ENCODE peak calls at places on chromosome 1, in seven cellular contexts. K, S, G, J, O, Q and H are unnamed samples.

GRCh38 chr1:26021647-26022403 is at the start of gene EXTL1:
- DNase-seq in G (no peak), S (no peak), Q (no peak), O (peak), J (peak), K (peak), H (no peak)

GRCh38 chr1:36924282-36924791 is 110.0 kb downstream of the GRIK3 start:
- DNase-seq in Q (no peak), G (peak), O (peak), K (no peak), J (peak), S (peak), H (peak)

GRCh38 chr1:228851196-228851595 is 115.9 kb downstream of the RHOU start:
- DNase-seq in G (peak), S (no peak), Q (no peak), J (no peak), O (no peak), K (no peak), H (no peak)

GRCh38 chr1:244833734-244834595 is 1.5 kb upstream of the COX20 start:
- DNase-seq in Q (peak), S (peak), K (peak), G (peak), O (peak), J (peak), H (peak)

GRCh38 chr1:199453731-199454130 is 573.8 kb upstream of the NR5A2 start:
- DNase-seq in J (no peak), G (no peak), K (no peak), O (no peak), S (no peak), Q (no peak), H (no peak)

GRCh38 chr1:206674236-206674635 is 10.5 kb upstream of the MAPKAPK2 start:
- DNase-seq in K (no peak), J (no peak), G (no peak), S (no peak), Q (no peak), O (no peak), H (no peak)

GRCh38 chr1:38815903-38816627 is 43.5 kb downstream of the RRAGC start:
- DNase-seq in K (no peak), O (no peak), S (no peak), Q (no peak), G (no peak), J (no peak), H (no peak)

GRCh38 chr1:24409535-24409934 is 4.0 kb downstream of the STPG1 start:
- DNase-seq in S (no peak), Q (no peak), G (no peak), O (no peak), K (peak), J (peak), H (no peak)

GRCh38 chr1:112849425-112849966 is 106.5 kb downstream of the SLC16A1 start:
- DNase-seq in O (peak), K (peak), Q (no peak), J (peak), S (no peak), G (no peak), H (no peak)

GRCh38 chr1:180946056-180946455 is 33.4 kb downstream of the KIAA1614 start:
- DNase-seq in Q (no peak), O (no peak), J (no peak), S (peak), G (no peak), K (no peak), H (no peak)

GRCh38 chr1:98355656-98356384 is 305.7 kb upstream of the SNX7 start:
- DNase-seq in K (no peak), G (no peak), Q (no peak), S (no peak), O (no peak), J (no peak), H (no peak)

GRCh38 chr1:160834945-160835565 is 27.6 kb downstream of the CD244 start:
- DNase-seq in O (peak), Q (no peak), J (no peak), G (peak), K (peak), S (peak), H (no peak)